ENCODE peak calls at places on chromosomes 4 and X, in five cellular contexts. One of them, this sample, is unnamed.

GRCh38 chrX:153794897-153795816 is 689 bp downstream of the SSR4 start:
- DNase-seq in transverse colon: peak
- DNase-seq in fibroblast of lung: no peak
- DNase-seq in GM23248: peak
- DNase-seq in dorsolateral prefrontal cortex: no peak
- DNase-seq in this sample: no peak

GRCh38 chrX:10628906-10629305 is 8.5 kb upstream of the MID1 start:
- DNase-seq in transverse colon: no peak
- DNase-seq in fibroblast of lung: no peak
- DNase-seq in GM23248: no peak
- DNase-seq in dorsolateral prefrontal cortex: no peak
- DNase-seq in this sample: no peak

GRCh38 chrX:489805-490204 is 103.1 kb upstream of the PPP2R3B start:
- DNase-seq in transverse colon: no peak
- DNase-seq in fibroblast of lung: no peak
- DNase-seq in GM23248: no peak
- DNase-seq in dorsolateral prefrontal cortex: no peak
- DNase-seq in this sample: no peak

GRCh38 chr4:188061083-188061482 is 48.3 kb downstream of the TRIML2 start:
- DNase-seq in transverse colon: no peak
- DNase-seq in fibroblast of lung: no peak
- DNase-seq in GM23248: no peak
- DNase-seq in dorsolateral prefrontal cortex: no peak
- DNase-seq in this sample: no peak

GRCh38 chrX:40805404-40805803 is 70.1 kb upstream of the MED14 start:
- DNase-seq in transverse colon: no peak
- DNase-seq in fibroblast of lung: no peak
- DNase-seq in GM23248: no peak
- DNase-seq in dorsolateral prefrontal cortex: no peak
- DNase-seq in this sample: no peak

GRCh38 chrX:39972340-39972739 is 125.4 kb downstream of the BCOR start:
- DNase-seq in transverse colon: no peak
- DNase-seq in fibroblast of lung: peak
- DNase-seq in GM23248: peak
- DNase-seq in dorsolateral prefrontal cortex: no peak
- DNase-seq in this sample: no peak

GRCh38 chrX:21479695-21480280 is 105.6 kb downstream of the CNKSR2 start:
- DNase-seq in transverse colon: no peak
- DNase-seq in fibroblast of lung: peak
- DNase-seq in GM23248: peak
- DNase-seq in dorsolateral prefrontal cortex: no peak
- DNase-seq in this sample: no peak

GRCh38 chr4:90112715-90113114 is 14.5 kb upstream of the CCSER1 start:
- DNase-seq in transverse colon: no peak
- DNase-seq in fibroblast of lung: no peak
- DNase-seq in GM23248: no peak
- DNase-seq in dorsolateral prefrontal cortex: no peak
- DNase-seq in this sample: no peak

GRCh38 chrX:54064564-54064963 is 20.3 kb upstream of the PHF8 start:
- DNase-seq in transverse colon: no peak
- DNase-seq in fibroblast of lung: no peak
- DNase-seq in GM23248: no peak
- DNase-seq in dorsolateral prefrontal cortex: no peak
- DNase-seq in this sample: no peak

GRCh38 chr4:67714248-67714583 is 13.3 kb upstream of the UBA6 start:
- DNase-seq in transverse colon: no peak
- DNase-seq in fibroblast of lung: no peak
- DNase-seq in GM23248: no peak
- DNase-seq in dorsolateral prefrontal cortex: no peak
- DNase-seq in this sample: no peak

GRCh38 chr4:85128246-85129204 is 162.0 kb upstream of the WDFY3 start:
- DNase-seq in transverse colon: no peak
- DNase-seq in fibroblast of lung: no peak
- DNase-seq in GM23248: no peak
- DNase-seq in dorsolateral prefrontal cortex: no peak
- DNase-seq in this sample: no peak

GRCh38 chrX:153551135-153551534 is 33.7 kb downstream of the ATP2B3 start:
- DNase-seq in transverse colon: no peak
- DNase-seq in fibroblast of lung: no peak
- DNase-seq in GM23248: peak
- DNase-seq in dorsolateral prefrontal cortex: no peak
- DNase-seq in this sample: no peak

GRCh38 chr4:94447754-94448411 is 3.9 kb upstream of the PDLIM5 start:
- DNase-seq in transverse colon: no peak
- DNase-seq in fibroblast of lung: no peak
- DNase-seq in GM23248: peak
- DNase-seq in dorsolateral prefrontal cortex: no peak
- DNase-seq in this sample: no peak

GRCh38 chr4:52982246-52982950 is 120.3 kb downstream of the RASL11B start:
- DNase-seq in transverse colon: no peak
- DNase-seq in fibroblast of lung: peak
- DNase-seq in GM23248: peak
- DNase-seq in dorsolateral prefrontal cortex: peak
- DNase-seq in this sample: no peak

GRCh38 chr4:88341227-88342192 is 37.1 kb upstream of the HERC6 start:
- DNase-seq in transverse colon: no peak
- DNase-seq in fibroblast of lung: peak
- DNase-seq in GM23248: peak
- DNase-seq in dorsolateral prefrontal cortex: no peak
- DNase-seq in this sample: no peak

GRCh38 chr4:83548151-83548905 is 12.4 kb downstream of the GPAT3 start:
- DNase-seq in transverse colon: peak
- DNase-seq in fibroblast of lung: peak
- DNase-seq in GM23248: peak
- DNase-seq in dorsolateral prefrontal cortex: no peak
- DNase-seq in this sample: no peak

GRCh38 chrX:87518504-87518903 is 902 bp downstream of the KLHL4 start:
- DNase-seq in transverse colon: no peak
- DNase-seq in fibroblast of lung: peak
- DNase-seq in GM23248: peak
- DNase-seq in dorsolateral prefrontal cortex: no peak
- DNase-seq in this sample: no peak

GRCh38 chr4:56958111-56958517 is 19.3 kb downstream of the NOA1 start:
- DNase-seq in transverse colon: peak
- DNase-seq in fibroblast of lung: peak
- DNase-seq in GM23248: peak
- DNase-seq in dorsolateral prefrontal cortex: no peak
- DNase-seq in this sample: peak

GRCh38 chr4:114827651-114828050 is 229.0 kb downstream of the UGT8 start:
- DNase-seq in transverse colon: no peak
- DNase-seq in fibroblast of lung: no peak
- DNase-seq in GM23248: no peak
- DNase-seq in dorsolateral prefrontal cortex: no peak
- DNase-seq in this sample: no peak

GRCh38 chr4:95546866-95547707 is 1.7 kb downstream of the UNC5C start:
- DNase-seq in transverse colon: no peak
- DNase-seq in fibroblast of lung: no peak
- DNase-seq in GM23248: peak
- DNase-seq in dorsolateral prefrontal cortex: no peak
- DNase-seq in this sample: no peak

GRCh38 chr4:120348521-120348920 is 281.9 kb upstream of the MAD2L1 start:
- DNase-seq in transverse colon: no peak
- DNase-seq in fibroblast of lung: no peak
- DNase-seq in GM23248: peak
- DNase-seq in dorsolateral prefrontal cortex: no peak
- DNase-seq in this sample: no peak

GRCh38 chr4:103032575-103032974 is 13.1 kb upstream of the SLC9B1 start:
- DNase-seq in transverse colon: peak
- DNase-seq in fibroblast of lung: peak
- DNase-seq in GM23248: peak
- DNase-seq in dorsolateral prefrontal cortex: no peak
- DNase-seq in this sample: no peak

GRCh38 chr4:2797545-2798305 is 4.8 kb downstream of the SH3BP2 start:
- DNase-seq in transverse colon: no peak
- DNase-seq in fibroblast of lung: no peak
- DNase-seq in GM23248: no peak
- DNase-seq in dorsolateral prefrontal cortex: no peak
- DNase-seq in this sample: no peak

GRCh38 chr4:186217733-186218293 is 9.5 kb upstream of the KLKB1 start:
- DNase-seq in transverse colon: no peak
- DNase-seq in fibroblast of lung: no peak
- DNase-seq in GM23248: no peak
- DNase-seq in dorsolateral prefrontal cortex: no peak
- DNase-seq in this sample: no peak

GRCh38 chr4:108215055-108215454 is 46.3 kb upstream of the LEF1 start:
- DNase-seq in transverse colon: no peak
- DNase-seq in fibroblast of lung: no peak
- DNase-seq in GM23248: no peak
- DNase-seq in dorsolateral prefrontal cortex: no peak
- DNase-seq in this sample: no peak

GRCh38 chr4:102627831-102628523 is 126.8 kb downstream of the NFKB1 start:
- DNase-seq in transverse colon: no peak
- DNase-seq in fibroblast of lung: peak
- DNase-seq in GM23248: peak
- DNase-seq in dorsolateral prefrontal cortex: no peak
- DNase-seq in this sample: no peak

GRCh38 chr4:65604515-65604914 is 65.8 kb downstream of the EPHA5 start:
- DNase-seq in transverse colon: no peak
- DNase-seq in fibroblast of lung: no peak
- DNase-seq in GM23248: no peak
- DNase-seq in dorsolateral prefrontal cortex: no peak
- DNase-seq in this sample: no peak

DNA sequence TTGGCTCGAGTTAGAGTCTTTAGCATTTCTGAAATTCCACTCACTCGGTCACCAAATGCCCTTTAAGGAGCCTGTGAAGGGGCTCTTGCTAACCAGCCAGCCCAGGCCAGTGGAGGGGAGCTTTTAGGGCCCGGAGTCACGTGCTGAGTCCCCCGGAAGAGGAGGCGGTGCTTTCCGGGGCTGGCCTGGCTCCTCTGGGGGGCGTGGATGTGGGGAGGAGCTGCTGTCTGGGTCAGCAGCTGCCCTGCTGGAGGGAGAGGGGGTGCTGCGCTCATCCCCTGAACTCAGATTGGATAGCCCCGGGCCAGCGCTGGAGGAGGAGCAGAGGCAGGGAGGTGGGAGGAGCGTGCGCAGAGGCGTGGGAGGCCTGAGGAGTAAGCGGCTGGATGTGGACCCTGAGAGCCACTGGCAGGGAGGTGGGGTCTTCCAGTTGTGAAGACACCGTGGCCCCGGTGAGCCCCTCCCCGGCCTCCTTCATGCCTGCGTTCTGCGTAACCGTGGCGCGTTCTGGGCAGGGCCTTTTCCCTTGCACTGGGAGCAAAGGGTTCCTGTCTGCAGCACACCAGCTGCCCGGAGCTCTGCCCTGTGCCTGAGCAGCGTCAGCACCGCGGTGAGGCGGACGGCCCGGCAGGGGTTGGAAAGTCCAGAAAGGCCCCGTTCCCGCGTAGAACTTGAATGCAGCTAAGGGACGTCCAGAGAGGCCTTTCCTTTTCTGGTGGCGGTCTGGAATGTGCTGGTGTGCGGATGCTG is 19.7 kb downstream of the MAEA start:
- DNase-seq in transverse colon: peak
- DNase-seq in fibroblast of lung: peak
- DNase-seq in GM23248: peak
- DNase-seq in dorsolateral prefrontal cortex: peak
- DNase-seq in this sample: peak
- H3K27ac ChIP-seq in transverse colon: peak
- H3K27ac ChIP-seq in fibroblast of lung: peak
- H3K27ac ChIP-seq in GM23248: peak
- H3K27ac ChIP-seq in dorsolateral prefrontal cortex: peak
- H3K27ac ChIP-seq in this sample: peak

GRCh38 chr4:76459291-76459723 is 24.3 kb downstream of the SHROOM3 start:
- DNase-seq in transverse colon: no peak
- DNase-seq in fibroblast of lung: no peak
- DNase-seq in GM23248: peak
- DNase-seq in dorsolateral prefrontal cortex: no peak
- DNase-seq in this sample: no peak
- H3K27ac ChIP-seq in transverse colon: peak
- H3K27ac ChIP-seq in fibroblast of lung: no peak
- H3K27ac ChIP-seq in GM23248: no peak
- H3K27ac ChIP-seq in dorsolateral prefrontal cortex: peak
- H3K27ac ChIP-seq in this sample: no peak

GRCh38 chr4:12712648-12713339 is 771.3 kb downstream of the RAB28 start:
- DNase-seq in transverse colon: no peak
- DNase-seq in fibroblast of lung: no peak
- DNase-seq in GM23248: no peak
- DNase-seq in dorsolateral prefrontal cortex: no peak
- DNase-seq in this sample: no peak

DNA sequence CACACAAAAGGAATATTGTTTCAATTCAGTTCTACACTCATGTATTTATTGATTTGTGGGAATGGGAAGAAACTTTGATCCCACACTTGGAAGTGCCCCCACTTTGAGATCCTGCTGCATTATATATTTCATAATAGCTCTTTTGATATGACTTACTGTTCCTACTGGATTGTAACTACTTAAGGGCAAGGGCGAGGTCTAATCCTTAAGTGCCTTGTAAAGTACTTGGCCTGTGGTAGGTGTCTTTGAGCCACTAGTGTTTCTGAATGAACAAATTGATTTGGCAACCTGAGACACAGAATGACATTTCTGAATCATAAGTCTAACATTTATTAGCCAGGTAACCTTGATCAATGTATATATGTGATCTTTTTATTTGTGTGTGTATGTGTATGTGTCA is 767.2 kb downstream of the RAB28 start:
- DNase-seq in transverse colon: no peak
- DNase-seq in fibroblast of lung: no peak
- DNase-seq in GM23248: no peak
- DNase-seq in dorsolateral prefrontal cortex: no peak
- DNase-seq in this sample: no peak
- H3K27ac ChIP-seq in transverse colon: no peak
- H3K27ac ChIP-seq in fibroblast of lung: no peak
- H3K27ac ChIP-seq in GM23248: no peak
- H3K27ac ChIP-seq in dorsolateral prefrontal cortex: no peak
- H3K27ac ChIP-seq in this sample: no peak

DNA sequence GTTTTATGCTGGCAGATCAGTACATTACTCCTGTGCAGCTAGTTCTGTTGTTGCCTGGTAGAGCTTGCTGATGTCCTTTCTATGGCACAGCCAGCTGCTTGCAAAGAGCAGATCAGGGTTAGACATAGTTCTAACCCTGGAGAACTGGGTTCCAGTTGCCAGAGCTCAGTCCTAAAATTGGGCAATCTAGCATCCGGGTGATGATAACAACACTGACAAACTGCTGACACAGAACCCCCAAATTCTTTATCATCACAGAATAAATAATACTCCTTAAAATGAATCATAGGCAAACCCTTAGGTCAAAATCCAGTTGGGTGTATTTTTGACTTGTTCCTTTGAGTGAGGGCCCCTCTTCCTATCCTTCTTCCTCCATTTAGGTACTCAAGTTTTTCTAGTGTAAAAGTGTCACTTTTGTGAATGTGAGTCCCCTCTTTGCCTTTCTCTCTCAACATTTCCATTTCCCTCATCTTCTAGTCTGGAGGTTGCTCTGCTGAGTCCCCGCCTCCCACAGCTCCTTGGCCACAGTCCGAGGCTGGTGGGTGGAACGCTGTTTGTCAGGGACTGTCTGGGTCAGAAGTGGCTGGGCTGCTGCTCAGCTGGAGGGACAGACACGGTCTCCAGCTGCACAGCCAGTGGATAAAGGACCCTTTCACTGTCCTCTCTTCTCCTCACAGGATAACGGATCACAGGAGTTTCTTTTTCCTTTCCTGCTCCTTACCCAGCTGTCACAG is 93.6 kb upstream of the RASGEF1B start:
- DNase-seq in transverse colon: peak
- DNase-seq in fibroblast of lung: peak
- DNase-seq in GM23248: peak
- DNase-seq in dorsolateral prefrontal cortex: peak
- DNase-seq in this sample: peak
- H3K27ac ChIP-seq in transverse colon: peak
- H3K27ac ChIP-seq in fibroblast of lung: no peak
- H3K27ac ChIP-seq in GM23248: no peak
- H3K27ac ChIP-seq in dorsolateral prefrontal cortex: peak
- H3K27ac ChIP-seq in this sample: peak

GRCh38 chrX:133437771-133438170 is 22.5 kb upstream of the GPC4 start:
- DNase-seq in transverse colon: no peak
- DNase-seq in fibroblast of lung: no peak
- DNase-seq in GM23248: no peak
- DNase-seq in dorsolateral prefrontal cortex: no peak
- DNase-seq in this sample: no peak
- H3K27ac ChIP-seq in transverse colon: no peak
- H3K27ac ChIP-seq in fibroblast of lung: no peak
- H3K27ac ChIP-seq in GM23248: no peak
- H3K27ac ChIP-seq in dorsolateral prefrontal cortex: no peak
- H3K27ac ChIP-seq in this sample: no peak